ENCODE peak calls at places on chromosomes 4 and X, in nine cellular contexts. J is H9; I is aorta; L is esophagus squamous epithelium; C is heart left ventricle; P is CD4-positive, alpha-beta T cell; A is CD8-positive, alpha-beta T cell; X is A673; K is transverse colon. Y is an unnamed sample.

GRCh38 chr4:69881173-69881773 is 21.3 kb upstream of the SULT1E1 start:
- DNase-seq in J (peak; percentile 26), I (no peak), L (no peak), C (no peak), P (peak; percentile 1), A (peak; percentile 13), X (peak; percentile 52), K (peak; percentile 17), Y (no peak)

GRCh38 chr4:17094811-17095210 is 196.4 kb upstream of the LDB2 start:
- DNase-seq in J (no peak), I (no peak), L (no peak), C (no peak), P (no peak), A (no peak), X (peak; percentile 70), K (no peak), Y (no peak)

GRCh38 chr4:41207330-41207831 is 7.0 kb downstream of the APBB2 start:
- DNase-seq in J (no peak), I (no peak), L (no peak), C (no peak), P (no peak), A (no peak), X (no peak), K (no peak), Y (peak; percentile 31)

GRCh38 chr4:4642201-4643025 is 100.6 kb upstream of the STX18 start:
- DNase-seq in J (no peak), I (no peak), L (no peak), C (no peak), P (no peak), A (no peak), X (no peak), K (no peak), Y (no peak)

GRCh38 chr4:118865091-118865708 is 23.5 kb upstream of the SYNPO2 start:
- DNase-seq in J (peak; percentile 77), I (no peak), L (no peak), C (no peak), P (no peak), A (no peak), X (peak; percentile 68), K (peak; percentile 20), Y (no peak)

GRCh38 chr4:1991596-1992434 is 17.0 kb downstream of the NELFA start:
- DNase-seq in J (no peak), I (peak; percentile 64), L (no peak), C (no peak), P (no peak), A (no peak), X (no peak), K (no peak), Y (no peak)

GRCh38 chr4:24373662-24374061 is 210.7 kb downstream of the DHX15 start:
- DNase-seq in J (no peak), I (no peak), L (no peak), C (no peak), P (no peak), A (no peak), X (no peak), K (no peak), Y (no peak)

GRCh38 chr4:30904593-30904992 is 184.4 kb downstream of the PCDH7 start:
- DNase-seq in J (no peak), I (no peak), L (no peak), C (no peak), P (no peak), A (no peak), X (no peak), K (no peak), Y (no peak)

GRCh38 chrX:99001286-99001685 is 1408.8 kb downstream of the PCDH19 start:
- DNase-seq in J (peak; percentile 28), I (no peak), L (no peak), C (no peak), P (no peak), A (no peak), X (no peak), K (no peak), Y (no peak)

GRCh38 chr4:98794565-98795205 is 134.2 kb downstream of the EIF4E start:
- DNase-seq in J (peak; percentile 47), I (no peak), L (no peak), C (no peak), P (no peak), A (no peak), X (peak; percentile 60), K (no peak), Y (no peak)

GRCh38 chrX:120356084-120356483 is 5.8 kb upstream of the ATP1B4 start:
- DNase-seq in J (no peak), I (no peak), L (no peak), C (no peak), P (no peak), A (no peak), X (no peak), K (no peak), Y (no peak)

GRCh38 chrX:109190542-109190941 is 291.3 kb downstream of the GUCY2F start:
- DNase-seq in J (no peak), I (no peak), L (no peak), C (no peak), P (no peak), A (no peak), X (no peak), K (no peak), Y (no peak)

GRCh38 chrX:46912673-46913491 is 661 bp downstream of the JADE3 start:
- DNase-seq in J (peak; percentile 49), I (peak; percentile 81), L (no peak), C (peak; percentile 70), P (no peak), A (peak; percentile 16), X (peak; percentile 47), K (peak; percentile 50), Y (peak; percentile 25)

GRCh38 chr4:105433421-105433820 is 40.4 kb downstream of the PPA2 start:
- DNase-seq in J (no peak), I (no peak), L (no peak), C (no peak), P (no peak), A (no peak), X (no peak), K (no peak), Y (no peak)

GRCh38 chr4:7772708-7773385 is 166.8 kb downstream of the AFAP1 start:
- DNase-seq in J (peak; percentile 28), I (peak; percentile 79), L (no peak), C (peak; percentile 76), P (no peak), A (no peak), X (no peak), K (peak; percentile 78), Y (peak; percentile 57)

GRCh38 chrX:137548261-137548660 is 17.7 kb upstream of the ZIC3 start:
- DNase-seq in J (peak; percentile 34), I (no peak), L (no peak), C (no peak), P (no peak), A (no peak), X (no peak), K (no peak), Y (no peak)

GRCh38 chrX:137549846-137550534 is 15.9 kb upstream of the ZIC3 start:
- DNase-seq in J (peak; percentile 57), I (no peak), L (no peak), C (no peak), P (no peak), A (no peak), X (no peak), K (no peak), Y (no peak)

GRCh38 chrX:137547291-137547690 is 18.6 kb upstream of the ZIC3 start:
- DNase-seq in J (peak; percentile 50), I (no peak), L (no peak), C (no peak), P (no peak), A (no peak), X (no peak), K (no peak), Y (no peak)

GRCh38 chrX:137549073-137549472 is 16.9 kb upstream of the ZIC3 start:
- DNase-seq in J (peak; percentile 31), I (no peak), L (no peak), C (no peak), P (no peak), A (no peak), X (no peak), K (no peak), Y (no peak)

GRCh38 chrX:137550561-137551305 is 15.2 kb upstream of the ZIC3 start:
- DNase-seq in J (peak; percentile 51), I (no peak), L (no peak), C (no peak), P (no peak), A (no peak), X (peak; percentile 58), K (no peak), Y (no peak)
- H3K27me3 ChIP-seq in J (peaks cover 35% of the 10 kb centered on the region), I (no peaks in the 10 kb centered on the region), L (no peaks in the 10 kb centered on the region), C (peaks cover 11% of the 10 kb centered on the region), P (peaks cover 48% of the 10 kb centered on the region), A (no peaks in the 10 kb centered on the region), X (no peaks in the 10 kb centered on the region), K (peaks cover 54% of the 10 kb centered on the region), Y (peaks cover 90% of the 10 kb centered on the region)

GRCh38 chr4:8835521-8836365 is 35.9 kb downstream of the HMX1 start:
- DNase-seq in J (peak; percentile 23), I (peak; percentile 30), L (no peak), C (peak; percentile 19), P (no peak), A (no peak), X (no peak), K (no peak), Y (no peak)

GRCh38 chr4:8838296-8838695 is 33.3 kb downstream of the HMX1 start:
- DNase-seq in J (no peak), I (no peak), L (no peak), C (peak; percentile 2), P (no peak), A (no peak), X (no peak), K (no peak), Y (no peak)

GRCh38 chr4:8834681-8835220 is 36.9 kb downstream of the HMX1 start:
- DNase-seq in J (peak; percentile 21), I (peak; percentile 51), L (no peak), C (peak; percentile 34), P (no peak), A (no peak), X (no peak), K (peak; percentile 2), Y (no peak)

GRCh38 chr4:8837181-8837811 is 34.3 kb downstream of the HMX1 start:
- DNase-seq in J (peak; percentile 34), I (peak; percentile 46), L (no peak), C (peak; percentile 16), P (no peak), A (no peak), X (no peak), K (peak; percentile 3), Y (no peak)

GRCh38 chr4:8836664-8837171 is 34.9 kb downstream of the HMX1 start:
- DNase-seq in J (no peak), I (peak; percentile 53), L (no peak), C (peak; percentile 49), P (no peak), A (no peak), X (no peak), K (peak; percentile 2), Y (no peak)
- H3K9me3 ChIP-seq in J (no peaks in the 10 kb centered on the region), I (no peaks in the 10 kb centered on the region), L (no peaks in the 10 kb centered on the region), C (no peaks in the 10 kb centered on the region), P (no peaks in the 10 kb centered on the region), A (no peaks in the 10 kb centered on the region), X (no peaks in the 10 kb centered on the region), K (no peaks in the 10 kb centered on the region), Y (no peaks in the 10 kb centered on the region)

GRCh38 chr4:3397128-3397527 is 44.6 kb upstream of the HGFAC start:
- DNase-seq in J (no peak), I (no peak), L (no peak), C (no peak), P (no peak), A (no peak), X (no peak), K (no peak), Y (no peak)
- H3K27me3 ChIP-seq in J (no peaks in the 10 kb centered on the region), I (no peaks in the 10 kb centered on the region), L (no peaks in the 10 kb centered on the region), C (no peaks in the 10 kb centered on the region), P (no peaks in the 10 kb centered on the region), A (no peaks in the 10 kb centered on the region), X (no peaks in the 10 kb centered on the region), K (no peaks in the 10 kb centered on the region), Y (no peaks in the 10 kb centered on the region)

GRCh38 chr4:96093057-96093456 is 253.2 kb downstream of the PDHA2 start:
- DNase-seq in J (no peak), I (no peak), L (no peak), C (no peak), P (no peak), A (no peak), X (no peak), K (peak; percentile 8), Y (no peak)
- H3K9me3 ChIP-seq in J (no peaks in the 10 kb centered on the region), I (peaks cover 3% of the 10 kb centered on the region), L (no peaks in the 10 kb centered on the region), C (no peaks in the 10 kb centered on the region), P (no peaks in the 10 kb centered on the region), A (no peaks in the 10 kb centered on the region), X (no peaks in the 10 kb centered on the region), K (no peaks in the 10 kb centered on the region), Y (peaks cover 6% of the 10 kb centered on the region)